ENCODE peak calls at places on chromosome 22, in seven cellular contexts. O, L, J, D, M, U and S are unnamed samples.

GRCh38 chr22:49192857-49193250 is 634.8 kb downstream of the BRD1 start:
- DNase-seq in J (no peak), U (no peak), O (no peak), M (no peak), D (no peak), L (no peak), S (no peak)

GRCh38 chr22:19812910-19813309 is 41.8 kb downstream of the GNB1L start:
- DNase-seq in U (no peak), M (no peak), L (no peak), J (no peak), D (no peak), O (no peak), S (no peak)

GRCh38 chr22:35299217-35299716 is 427 bp upstream of the TOM1 start:
- DNase-seq in O (no peak), U (peak), D (peak), M (no peak), L (no peak), J (no peak), S (no peak)

GRCh38 chr22:43000441-43001175 is 14.3 kb downstream of the PACSIN2 start:
- DNase-seq in D (peak), L (no peak), M (no peak), U (no peak), J (no peak), O (no peak), S (no peak)

GRCh38 chr22:41780714-41781507 is 19.6 kb upstream of the CCDC134 start:
- DNase-seq in J (no peak), M (peak), L (no peak), U (peak), O (peak), D (peak), S (no peak)

GRCh38 chr22:36486619-36487384 is 5.4 kb upstream of the TXN2 start:
- DNase-seq in M (peak), O (no peak), U (no peak), D (peak), J (peak), L (peak), S (peak)

GRCh38 chr22:28923826-28924732 is 40.7 kb downstream of the ZNRF3 start:
- DNase-seq in J (no peak), O (no peak), L (peak), D (no peak), U (no peak), M (no peak), S (no peak)

GRCh38 chr22:46607483-46608114 is 12.6 kb upstream of the GRAMD4 start:
- DNase-seq in O (no peak), U (no peak), J (no peak), D (no peak), L (no peak), M (no peak), S (no peak)

GRCh38 chr22:42417645-42418303 is 14.4 kb downstream of the NFAM1 start:
- DNase-seq in D (no peak), L (no peak), U (no peak), M (no peak), O (no peak), J (no peak), S (no peak)

GRCh38 chr22:33270596-33270995 is 212.4 kb upstream of the SYN3 start:
- DNase-seq in U (no peak), M (no peak), L (no peak), O (no peak), J (no peak), D (no peak), S (no peak)

GRCh38 chr22:44671742-44672141 is 30.3 kb upstream of the PRR5 start:
- DNase-seq in O (no peak), J (no peak), U (no peak), M (no peak), L (peak), D (peak), S (peak)

GRCh38 chr22:46842606-46843005 is 80.2 kb downstream of the TBC1D22A start:
- DNase-seq in D (no peak), L (no peak), J (no peak), O (no peak), U (no peak), M (no peak), S (no peak)

GRCh38 chr22:22687638-22688500 is 43.5 kb downstream of the GGTLC2 start:
- DNase-seq in U (peak), J (peak), D (peak), O (no peak), L (peak), M (peak), S (peak)

GRCh38 chr22:47043835-47044721 is 281.6 kb downstream of the TBC1D22A start:
- DNase-seq in L (peak), J (no peak), D (peak), O (no peak), U (no peak), M (no peak), S (no peak)

GRCh38 chr22:49305966-49306631 is 521.6 kb downstream of the BRD1 start:
- DNase-seq in O (no peak), D (no peak), L (no peak), U (no peak), M (no peak), J (peak), S (no peak)

GRCh38 chr22:50169181-50169759 is 1.3 kb upstream of the PANX2 start:
- DNase-seq in U (no peak), L (no peak), D (no peak), O (no peak), M (no peak), J (no peak), S (no peak)

GRCh38 chr22:47957649-47958048 is 1195.2 kb downstream of the TBC1D22A start:
- DNase-seq in L (no peak), J (no peak), D (no peak), M (no peak), U (no peak), O (no peak), S (no peak)

GRCh38 chr22:25493794-25494193 is 70.7 kb upstream of the GRK3 start:
- DNase-seq in J (no peak), U (no peak), M (no peak), O (no peak), D (no peak), L (no peak), S (no peak)

GRCh38 chr22:35838849-35839646 is 121.4 kb downstream of the APOL5 start:
- DNase-seq in O (no peak), U (no peak), M (no peak), J (no peak), L (peak), D (peak), S (no peak)

GRCh38 chr22:27283714-27284113 is 517.8 kb downstream of the MN1 start:
- DNase-seq in J (no peak), L (no peak), D (peak), U (no peak), O (no peak), M (peak), S (peak)

GRCh38 chr22:20234314-20234682 is 33.8 kb downstream of the RTN4R start:
- DNase-seq in J (no peak), U (no peak), O (no peak), D (no peak), L (no peak), M (no peak), S (no peak)

GRCh38 chr22:30892731-30893221 is 75.8 kb downstream of the MORC2 start:
- DNase-seq in M (no peak), U (no peak), O (no peak), J (no peak), D (no peak), L (no peak), S (no peak)